ENCODE peak calls at places on chromosomes 7 and 10, in six cellular contexts. One of them, this sample, is unnamed. For H3K4me1, the result is how much of the 10 kb centered on the place peaks cover.

GRCh38 chr10:80444124-80444523 is 10.0 kb upstream of the TSPAN14 start:
- DNase-seq in Panc1: no peak
- DNase-seq in thoracic aorta: no peak
- DNase-seq in fibroblast of lung: no peak
- DNase-seq in esophagus muscularis mucosa: no peak
- DNase-seq in GM23248: no peak
- DNase-seq in this sample: no peak

GRCh38 chr7:157483971-157484410 is 147.2 kb downstream of the DNAJB6 start:
- DNase-seq in fibroblast of lung: no peak
- DNase-seq in Panc1: no peak
- DNase-seq in esophagus muscularis mucosa: no peak
- DNase-seq in GM23248: no peak
- DNase-seq in thoracic aorta: no peak
- DNase-seq in this sample: no peak

GRCh38 chr7:5343893-5344292 is 61.1 kb downstream of the SLC29A4 start:
- DNase-seq in esophagus muscularis mucosa: no peak
- DNase-seq in Panc1: no peak
- DNase-seq in GM23248: no peak
- DNase-seq in fibroblast of lung: no peak
- DNase-seq in thoracic aorta: no peak
- DNase-seq in this sample: no peak

GRCh38 chr10:8049151-8049873 is 5.2 kb upstream of the GATA3 start:
- DNase-seq in esophagus muscularis mucosa: no peak
- DNase-seq in GM23248: no peak
- DNase-seq in fibroblast of lung: no peak
- DNase-seq in Panc1: no peak
- DNase-seq in thoracic aorta: no peak
- DNase-seq in this sample: no peak

GRCh38 chr10:32692174-32692573 is 246.2 kb downstream of the CCDC7 start:
- DNase-seq in esophagus muscularis mucosa: no peak
- DNase-seq in GM23248: peak
- DNase-seq in thoracic aorta: no peak
- DNase-seq in fibroblast of lung: peak
- DNase-seq in Panc1: peak
- DNase-seq in this sample: no peak

GRCh38 chr10:104622598-104623209 is 18.4 kb upstream of the SORCS3 start:
- DNase-seq in esophagus muscularis mucosa: peak
- DNase-seq in thoracic aorta: no peak
- DNase-seq in fibroblast of lung: no peak
- DNase-seq in GM23248: peak
- DNase-seq in Panc1: no peak
- DNase-seq in this sample: no peak

GRCh38 chr7:91249506-91250233 is 14.6 kb upstream of the FZD1 start:
- DNase-seq in Panc1: no peak
- DNase-seq in GM23248: peak
- DNase-seq in esophagus muscularis mucosa: no peak
- DNase-seq in fibroblast of lung: peak
- DNase-seq in thoracic aorta: no peak
- DNase-seq in this sample: no peak

GRCh38 chr7:135147899-135148721 is at the start of gene TMEM140:
- DNase-seq in thoracic aorta: no peak
- DNase-seq in esophagus muscularis mucosa: no peak
- DNase-seq in fibroblast of lung: no peak
- DNase-seq in Panc1: peak
- DNase-seq in GM23248: peak
- DNase-seq in this sample: no peak

GRCh38 chr10:132730566-132730953 is 55.4 kb downstream of the NKX6-2 start:
- DNase-seq in esophagus muscularis mucosa: no peak
- DNase-seq in thoracic aorta: no peak
- DNase-seq in Panc1: no peak
- DNase-seq in GM23248: no peak
- DNase-seq in fibroblast of lung: no peak
- DNase-seq in this sample: no peak

GRCh38 chr10:14399641-14400040 is 68.9 kb upstream of the FRMD4A start:
- DNase-seq in thoracic aorta: no peak
- DNase-seq in Panc1: no peak
- DNase-seq in fibroblast of lung: peak
- DNase-seq in esophagus muscularis mucosa: no peak
- DNase-seq in GM23248: no peak
- DNase-seq in this sample: no peak

GRCh38 chr7:91264924-91265681 is 870 bp downstream of the FZD1 start:
- DNase-seq in GM23248: peak
- DNase-seq in Panc1: no peak
- DNase-seq in fibroblast of lung: peak
- DNase-seq in esophagus muscularis mucosa: no peak
- DNase-seq in thoracic aorta: no peak
- DNase-seq in this sample: peak

GRCh38 chr7:68862736-68863135 is 735.5 kb upstream of the AUTS2 start:
- DNase-seq in GM23248: no peak
- DNase-seq in thoracic aorta: no peak
- DNase-seq in Panc1: no peak
- DNase-seq in esophagus muscularis mucosa: no peak
- DNase-seq in fibroblast of lung: no peak
- DNase-seq in this sample: no peak

GRCh38 chr7:133117432-133117831 is 35.5 kb upstream of the CHCHD3 start:
- DNase-seq in GM23248: no peak
- DNase-seq in esophagus muscularis mucosa: no peak
- DNase-seq in fibroblast of lung: no peak
- DNase-seq in Panc1: no peak
- DNase-seq in thoracic aorta: no peak
- DNase-seq in this sample: no peak

GRCh38 chr10:114930320-114930719 is 7.7 kb upstream of the TRUB1 start:
- DNase-seq in esophagus muscularis mucosa: no peak
- DNase-seq in GM23248: peak
- DNase-seq in fibroblast of lung: peak
- DNase-seq in thoracic aorta: no peak
- DNase-seq in Panc1: no peak
- DNase-seq in this sample: no peak

GRCh38 chr10:91541481-91541880 is 91.4 kb downstream of the PPP1R3C start:
- DNase-seq in esophagus muscularis mucosa: peak
- DNase-seq in Panc1: no peak
- DNase-seq in GM23248: no peak
- DNase-seq in fibroblast of lung: peak
- DNase-seq in thoracic aorta: no peak
- DNase-seq in this sample: no peak

GRCh38 chr10:13894412-13895093 is 307.8 kb downstream of the PRPF18 start:
- DNase-seq in esophagus muscularis mucosa: no peak
- DNase-seq in GM23248: peak
- DNase-seq in Panc1: no peak
- DNase-seq in fibroblast of lung: peak
- DNase-seq in thoracic aorta: no peak
- DNase-seq in this sample: no peak

GRCh38 chr10:92847185-92847864 is 995 bp upstream of the EXOC6 start:
- DNase-seq in thoracic aorta: no peak
- DNase-seq in esophagus muscularis mucosa: no peak
- DNase-seq in fibroblast of lung: peak
- DNase-seq in Panc1: no peak
- DNase-seq in GM23248: peak
- DNase-seq in this sample: no peak

GRCh38 chr7:152464312-152465117 is 28.7 kb upstream of the KMT2C start:
- DNase-seq in fibroblast of lung: peak
- DNase-seq in GM23248: peak
- DNase-seq in esophagus muscularis mucosa: peak
- DNase-seq in thoracic aorta: peak
- DNase-seq in Panc1: no peak
- DNase-seq in this sample: peak

GRCh38 chr7:85554294-85554877 is 367.5 kb upstream of the SEMA3D start:
- DNase-seq in fibroblast of lung: peak
- DNase-seq in thoracic aorta: no peak
- DNase-seq in GM23248: peak
- DNase-seq in Panc1: peak
- DNase-seq in esophagus muscularis mucosa: no peak
- DNase-seq in this sample: no peak

GRCh38 chr7:71721742-71722141 is 589.8 kb downstream of the GALNT17 start:
- DNase-seq in GM23248: no peak
- DNase-seq in Panc1: no peak
- DNase-seq in fibroblast of lung: peak
- DNase-seq in esophagus muscularis mucosa: no peak
- DNase-seq in thoracic aorta: no peak
- DNase-seq in this sample: no peak

GRCh38 chr7:33933611-33934281 is 28.4 kb downstream of the BMPER start:
- DNase-seq in esophagus muscularis mucosa: no peak
- DNase-seq in fibroblast of lung: peak
- DNase-seq in Panc1: peak
- DNase-seq in thoracic aorta: no peak
- DNase-seq in GM23248: peak
- DNase-seq in this sample: no peak

GRCh38 chr10:48587101-48587500 is 17.8 kb downstream of the ARHGAP22 start:
- DNase-seq in thoracic aorta: no peak
- DNase-seq in GM23248: no peak
- DNase-seq in Panc1: no peak
- DNase-seq in esophagus muscularis mucosa: no peak
- DNase-seq in fibroblast of lung: no peak
- DNase-seq in this sample: no peak

DNA sequence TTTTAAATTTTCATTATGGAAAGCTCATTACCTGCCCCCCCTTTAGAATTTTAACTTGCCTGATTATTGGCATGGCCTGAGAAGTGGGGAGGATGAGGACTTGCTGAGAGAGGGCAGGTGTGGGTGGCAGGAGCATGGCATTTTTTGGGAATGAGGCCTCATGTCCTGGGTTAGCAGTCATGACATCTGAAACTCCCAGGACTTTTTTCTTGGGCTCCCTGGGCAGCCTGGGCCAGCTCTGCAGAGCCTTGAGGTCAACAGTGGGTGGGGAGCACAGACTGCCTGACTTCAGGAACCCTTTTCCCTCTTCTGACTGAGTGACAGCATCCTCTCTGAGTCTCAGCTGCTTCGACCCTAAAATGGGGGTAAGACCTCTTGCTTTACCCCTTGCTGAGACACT is 46.3 kb downstream of the EEPD1 start:
- DNase-seq in fibroblast of lung: no peak
- DNase-seq in GM23248: no peak
- DNase-seq in esophagus muscularis mucosa: no peak
- DNase-seq in thoracic aorta: no peak
- DNase-seq in Panc1: no peak
- DNase-seq in this sample: no peak
- H3K4me1 ChIP-seq in fibroblast of lung: under half
- H3K4me1 ChIP-seq in GM23248: under half
- H3K4me1 ChIP-seq in esophagus muscularis mucosa: under half
- H3K4me1 ChIP-seq in thoracic aorta: under half
- H3K4me1 ChIP-seq in Panc1: half or more
- H3K4me1 ChIP-seq in this sample: under half

DNA sequence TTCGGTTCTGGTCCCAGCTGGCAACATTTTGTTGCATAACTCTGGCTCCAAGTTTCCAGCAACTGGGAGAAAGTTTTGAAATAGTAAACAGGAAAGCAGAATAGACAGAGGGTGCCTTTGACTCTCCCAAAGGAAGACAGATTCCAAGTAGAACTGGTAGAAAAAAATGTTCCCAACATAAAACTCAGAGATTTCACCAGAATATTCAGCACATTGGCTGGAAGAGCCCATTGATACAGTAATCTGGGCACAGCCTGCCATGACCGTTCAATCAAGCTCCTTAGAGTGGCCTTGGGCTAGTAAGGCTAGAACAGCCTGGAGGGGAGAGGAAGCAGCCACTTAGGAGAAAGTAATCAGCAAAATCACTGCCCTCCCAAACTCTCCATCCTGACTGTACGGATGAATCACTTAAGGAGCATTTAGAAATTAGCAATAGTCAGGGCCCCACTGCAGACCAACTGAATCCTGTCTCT is 120.3 kb downstream of the CUBN start:
- DNase-seq in fibroblast of lung: peak
- DNase-seq in thoracic aorta: no peak
- DNase-seq in GM23248: peak
- DNase-seq in Panc1: no peak
- DNase-seq in esophagus muscularis mucosa: peak
- DNase-seq in this sample: no peak
- H3K27ac ChIP-seq in fibroblast of lung: peak
- H3K27ac ChIP-seq in thoracic aorta: peak
- H3K27ac ChIP-seq in GM23248: peak
- H3K27ac ChIP-seq in Panc1: peak
- H3K27ac ChIP-seq in esophagus muscularis mucosa: peak
- H3K27ac ChIP-seq in this sample: peak

GRCh38 chr10:62095341-62096071 is 173.1 kb downstream of the RTKN2 start:
- DNase-seq in fibroblast of lung: peak
- DNase-seq in Panc1: no peak
- DNase-seq in thoracic aorta: no peak
- DNase-seq in GM23248: peak
- DNase-seq in esophagus muscularis mucosa: no peak
- DNase-seq in this sample: no peak

GRCh38 chr10:62096534-62096933 is 172.1 kb downstream of the RTKN2 start:
- DNase-seq in thoracic aorta: no peak
- DNase-seq in GM23248: no peak
- DNase-seq in esophagus muscularis mucosa: no peak
- DNase-seq in fibroblast of lung: no peak
- DNase-seq in Panc1: no peak
- DNase-seq in this sample: no peak

GRCh38 chr10:62093863-62094291 is 174.8 kb downstream of the RTKN2 start:
- DNase-seq in esophagus muscularis mucosa: no peak
- DNase-seq in Panc1: no peak
- DNase-seq in GM23248: peak
- DNase-seq in thoracic aorta: no peak
- DNase-seq in fibroblast of lung: peak
- DNase-seq in this sample: no peak

GRCh38 chr10:62099299-62099698 is 169.3 kb downstream of the RTKN2 start:
- DNase-seq in thoracic aorta: no peak
- DNase-seq in fibroblast of lung: no peak
- DNase-seq in esophagus muscularis mucosa: no peak
- DNase-seq in Panc1: no peak
- DNase-seq in GM23248: no peak
- DNase-seq in this sample: no peak

GRCh38 chr10:62098278-62099121 is 170.1 kb downstream of the RTKN2 start:
- DNase-seq in Panc1: no peak
- DNase-seq in thoracic aorta: no peak
- DNase-seq in esophagus muscularis mucosa: no peak
- DNase-seq in GM23248: no peak
- DNase-seq in fibroblast of lung: peak
- DNase-seq in this sample: no peak
- H3K4me1 ChIP-seq in Panc1: under half
- H3K4me1 ChIP-seq in thoracic aorta: under half
- H3K4me1 ChIP-seq in esophagus muscularis mucosa: under half
- H3K4me1 ChIP-seq in GM23248: under half
- H3K4me1 ChIP-seq in fibroblast of lung: under half
- H3K4me1 ChIP-seq in this sample: under half

DNA sequence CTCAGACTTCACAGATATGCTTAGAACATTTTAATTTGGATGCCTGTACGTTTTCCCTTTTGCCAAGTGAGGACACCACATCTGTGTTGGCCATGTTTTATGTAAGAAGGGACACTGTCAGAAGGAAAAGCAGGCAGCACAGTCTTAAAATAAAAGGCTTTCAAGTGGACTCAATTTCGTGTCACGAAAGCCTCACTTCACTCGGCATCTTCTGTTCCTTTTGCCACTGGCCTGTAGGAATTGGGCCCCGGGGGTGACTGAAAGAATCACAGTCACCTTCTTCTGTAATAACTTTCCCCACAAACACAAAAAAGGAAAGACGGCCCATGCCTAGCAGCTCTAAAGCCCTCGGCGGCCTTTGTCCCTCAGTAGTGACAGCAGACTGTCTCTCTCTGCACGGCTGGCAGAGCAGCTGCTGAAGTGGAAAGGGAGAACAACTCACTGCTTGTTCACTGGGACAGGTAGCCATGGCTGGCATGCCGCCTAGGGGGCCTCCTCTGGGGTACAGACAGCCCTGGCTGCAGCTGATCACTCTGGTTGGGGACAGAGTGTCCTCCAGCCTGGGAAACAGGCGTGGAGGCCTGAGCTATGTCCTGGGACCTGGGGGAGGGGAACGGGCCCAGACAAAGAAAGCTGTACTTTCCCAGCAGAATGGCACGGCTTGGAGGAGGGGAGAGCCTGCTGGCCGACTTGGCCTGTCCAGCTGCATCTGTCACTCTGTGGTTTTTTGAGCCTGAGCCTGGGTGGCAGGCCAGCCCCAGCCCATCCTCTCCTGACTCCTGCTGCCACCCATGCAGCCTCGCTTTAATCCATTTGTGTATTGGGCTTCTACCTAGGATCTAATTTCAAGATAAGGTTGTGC is 4.4 kb downstream of the RASSF4 start:
- DNase-seq in Panc1: no peak
- DNase-seq in thoracic aorta: no peak
- DNase-seq in GM23248: no peak
- DNase-seq in esophagus muscularis mucosa: no peak
- DNase-seq in fibroblast of lung: peak
- DNase-seq in this sample: peak
- H3K27ac ChIP-seq in Panc1: peak
- H3K27ac ChIP-seq in thoracic aorta: peak
- H3K27ac ChIP-seq in GM23248: no peak
- H3K27ac ChIP-seq in esophagus muscularis mucosa: peak
- H3K27ac ChIP-seq in fibroblast of lung: no peak
- H3K27ac ChIP-seq in this sample: peak

This sample was measured in left lung.